ENCODE peak calls at places on chromosomes 5 and 9, in nine cellular contexts. M, S, H, J, W, V, C, U and B are unnamed samples.

GRCh38 chr5:36202521-36202961 is 39.2 kb downstream of the NADK2 start:
- DNase-seq in W (no peak), J (no peak), C (no peak), S (no peak), M (no peak), V (no peak), U (no peak), H (no peak), B (no peak)

GRCh38 chr5:36198281-36198680 is 43.4 kb downstream of the NADK2 start:
- DNase-seq in S (no peak), V (no peak), W (no peak), H (no peak), M (no peak), U (no peak), J (no peak), C (no peak), B (no peak)

GRCh38 chr5:173527671-173528070 is 88.8 kb downstream of the BOD1 start:
- DNase-seq in V (no peak), H (no peak), S (no peak), M (no peak), W (no peak), C (no peak), U (no peak), J (no peak), B (no peak)

GRCh38 chr5:159782197-159782994 is 133.9 kb upstream of the ADRA1B start:
- DNase-seq in V (no peak), S (no peak), J (no peak), C (no peak), W (no peak), U (no peak), H (no peak), M (no peak), B (no peak)

GRCh38 chr5:8912106-8912505 is 633.8 kb downstream of the SEMA5A start:
- DNase-seq in S (no peak), M (no peak), J (no peak), U (no peak), C (no peak), H (no peak), W (no peak), V (no peak), B (no peak)

GRCh38 chr9:137411670-137412380 is 11.1 kb downstream of the EXD3 start:
- DNase-seq in S (no peak), J (no peak), U (no peak), H (peak; percentile 89), M (peak; percentile 87), W (no peak), V (peak; percentile 86), C (peak; percentile 80), B (peak; percentile 57)

GRCh38 chr9:93107151-93107824 is 11.3 kb downstream of the CARD19 start:
- DNase-seq in V (peak; percentile 44), J (no peak), S (no peak), U (no peak), W (no peak), H (peak; percentile 48), C (peak; percentile 29), M (no peak), B (no peak)

GRCh38 chr5:91787718-91788117 is 404.6 kb upstream of the ARRDC3 start:
- DNase-seq in H (no peak), W (no peak), S (no peak), V (no peak), U (no peak), M (no peak), J (no peak), C (no peak), B (no peak)

GRCh38 chr9:120708526-120709224 is 5.6 kb downstream of the MEGF9 start:
- DNase-seq in M (no peak), H (no peak), U (no peak), V (no peak), S (no peak), J (no peak), C (no peak), W (no peak), B (no peak)

GRCh38 chr5:36442796-36443195 is 141.1 kb upstream of the RANBP3L start:
- DNase-seq in W (no peak), S (no peak), J (no peak), U (no peak), H (no peak), C (no peak), M (no peak), V (no peak), B (no peak)

GRCh38 chr9:133361507-133362092 is 5.2 kb downstream of the SURF2 start:
- DNase-seq in H (no peak), W (no peak), J (no peak), V (peak; percentile 20), M (no peak), S (no peak), C (peak; percentile 24), U (no peak), B (no peak)

GRCh38 chr5:107864793-107865192 is 194.1 kb upstream of the EFNA5 start:
- DNase-seq in U (no peak), C (no peak), W (no peak), M (peak; percentile 7), S (no peak), H (no peak), J (no peak), V (no peak), B (no peak)

GRCh38 chr9:68869020-68869419 is 144.9 kb downstream of the PRKACG start:
- DNase-seq in C (no peak), M (no peak), H (no peak), J (no peak), U (no peak), S (no peak), W (no peak), V (no peak), B (no peak)

GRCh38 chr5:133952729-133953567 is 15.5 kb downstream of the C5orf15 start:
- DNase-seq in H (peak; percentile 87), S (no peak), J (peak; percentile 23), W (no peak), M (no peak), U (no peak), C (no peak), V (no peak), B (no peak)

GRCh38 chr5:168992687-168993086 is 308.3 kb downstream of the SLIT3 start:
- DNase-seq in J (no peak), W (no peak), S (no peak), V (no peak), M (peak; percentile 68), C (no peak), U (no peak), H (no peak), B (no peak)

GRCh38 chr9:35686222-35687203 is 3.2 kb downstream of the TPM2 start:
- DNase-seq in M (no peak), V (no peak), J (no peak), W (no peak), C (no peak), S (no peak), U (no peak), H (no peak), B (no peak)

GRCh38 chr5:61926911-61927310 is 379.1 kb upstream of the KIF2A start:
- DNase-seq in U (no peak), H (no peak), V (no peak), C (no peak), M (no peak), W (no peak), S (no peak), J (no peak), B (no peak)

DNA sequence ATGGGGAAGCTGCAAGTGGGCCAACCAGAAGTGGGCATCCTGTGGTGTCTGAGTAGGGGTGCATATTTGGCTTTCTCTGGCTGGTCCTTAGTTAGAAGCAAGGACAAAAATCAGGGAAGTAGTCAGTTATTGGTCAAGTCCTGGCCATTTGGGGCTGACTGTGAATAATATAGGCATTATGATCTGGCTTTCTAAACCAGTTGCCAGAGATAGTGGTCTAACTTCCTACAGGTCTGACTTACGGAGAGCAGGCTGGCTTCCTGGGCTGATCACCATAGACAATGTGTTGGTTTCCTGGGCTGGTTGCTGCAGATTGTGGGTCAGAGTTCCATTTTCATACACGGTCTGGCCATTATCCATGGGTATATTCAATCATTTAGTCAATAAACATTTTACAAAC is 16.5 kb downstream of the ENC1 start:
- DNase-seq in H (no peak), W (no peak), C (no peak), V (no peak), S (no peak), J (no peak), U (no peak), M (no peak), B (no peak)
- H3K27ac ChIP-seq in H (no peak overlapping the region), W (peak overlapping the region; percentile 79), C (no peak overlapping the region), V (no peak overlapping the region), S (no peak overlapping the region), J (no peak overlapping the region), U (no peak overlapping the region), M (no peak overlapping the region), B (no peak overlapping the region)

GRCh38 chr5:2813678-2814077 is 62.2 kb upstream of the IRX2 start:
- DNase-seq in H (no peak), U (no peak), S (no peak), V (no peak), C (no peak), J (no peak), M (no peak), W (no peak), B (no peak)

GRCh38 chr5:2817031-2817603 is 65.6 kb upstream of the IRX2 start:
- DNase-seq in S (no peak), V (no peak), U (no peak), H (no peak), M (no peak), J (no peak), C (no peak), W (peak; percentile 80), B (no peak)

DNA sequence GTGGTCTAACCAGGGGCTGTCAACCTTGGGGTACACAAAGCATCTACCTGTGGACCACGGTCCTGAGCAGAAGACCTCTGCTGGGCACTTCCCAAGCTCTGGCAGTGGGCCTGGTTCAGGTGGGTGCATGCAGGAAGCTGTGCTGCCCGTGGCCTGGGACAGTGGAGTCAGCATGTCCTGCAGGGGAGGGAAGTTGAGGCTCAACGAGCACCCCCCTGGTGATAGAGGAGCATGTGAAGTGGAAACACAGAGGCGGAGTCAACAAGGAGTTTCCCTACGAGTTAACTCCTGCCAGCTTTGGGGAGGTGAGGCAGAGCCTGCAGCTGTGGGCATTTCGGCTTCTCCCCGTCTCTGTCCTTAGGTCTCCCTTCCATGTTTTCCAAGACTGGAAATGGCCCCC is 67.5 kb upstream of the IRX2 start:
- DNase-seq in S (no peak), C (no peak), V (no peak), J (no peak), U (no peak), W (no peak), H (no peak), M (no peak), B (no peak)
- H3K27ac ChIP-seq in S (no peak overlapping the region), C (no peak overlapping the region), V (no peak overlapping the region), J (no peak overlapping the region), U (no peak overlapping the region), W (peak overlapping the region; percentile 78), H (no peak overlapping the region), M (no peak overlapping the region), B (no peak overlapping the region)

DNA sequence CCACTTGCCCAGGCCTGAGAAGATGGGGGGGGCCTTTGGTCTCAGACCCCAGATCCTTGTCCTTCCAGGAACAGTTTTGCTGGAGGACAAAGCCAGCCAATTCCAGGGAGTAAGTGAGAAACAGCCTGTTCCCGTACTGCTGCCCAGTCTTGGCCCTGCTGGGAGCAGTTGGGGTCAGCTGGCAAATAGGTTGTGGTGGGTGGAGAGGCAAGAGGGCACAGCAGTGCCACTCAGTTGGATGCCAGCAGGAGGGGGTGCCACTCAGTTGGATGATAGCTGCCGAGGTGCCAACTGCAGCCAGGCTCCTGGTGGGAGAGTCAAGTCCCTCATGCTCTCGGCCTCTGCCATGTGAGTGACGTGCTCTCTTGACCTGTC is 136.9 kb downstream of the RGS3 start:
- DNase-seq in V (no peak), C (peak; percentile 30), J (no peak), U (no peak), W (no peak), S (no peak), H (no peak), M (no peak), B (no peak)
- H3K27ac ChIP-seq in V (no peak overlapping the region), C (no peak overlapping the region), J (no peak overlapping the region), U (no peak overlapping the region), W (no peak overlapping the region), S (no peak overlapping the region), H (peak overlapping the region; percentile 22), M (no peak overlapping the region), B (no peak overlapping the region)

GRCh38 chr9:127979015-127979332 is 1.8 kb downstream of the EEIG1 start:
- DNase-seq in S (no peak), V (no peak), U (no peak), M (no peak), C (no peak), H (no peak), W (no peak), J (no peak), B (no peak)
- H3K27ac ChIP-seq in S (no peak overlapping the region), V (peak overlapping the region; percentile 80), U (peak overlapping the region; percentile 99), M (peak overlapping the region; percentile 98), C (peak overlapping the region; percentile 78), H (peak overlapping the region; percentile 99), W (no peak overlapping the region), J (peak overlapping the region; percentile 62), B (peak overlapping the region; percentile 91)